ENCODE peak calls at places on chromosomes 16 and 17, in eight cellular contexts. U is NCI-H526; L is stimulated activated CD8-positive, alpha-beta memory T cell treated with anti-CD3 and anti-CD28 coated beads, Interleukin-15, amount 100 ng/mL, for 1 hour; B is NCI-H524 treated with DMSO at 0.1 percent for 48 hours; M is cardiac muscle cell; T is tibial artery; D is stimulated activated effector memory CD8-positive, alpha-beta T cell treated with anti-CD3 and anti-CD28 coated beads, Interleukin-12 subunit alpha, Interleukin-12 subunit beta, amount 100 ng/mL, for 72 hours; W is A549. E is an unnamed sample.

GRCh38 chr16:20308801-20309590 is 18.3 kb downstream of the GP2 start:
- DNase-seq in D (no peak), T (no peak), U (no peak), W (no peak), B (no peak), L (no peak), M (no peak), E (no peak)

GRCh38 chr16:84548971-84549844 is 44.7 kb upstream of the MEAK7 start:
- DNase-seq in M (no peak), T (no peak), L (no peak), W (no peak), U (no peak), B (no peak), D (no peak), E (no peak)

GRCh38 chr17:56185905-56186783 is 32.9 kb downstream of the ANKFN1 start:
- DNase-seq in M (no peak), T (no peak), D (no peak), W (no peak), L (no peak), U (no peak), B (no peak), E (no peak)

GRCh38 chr17:76090517-76091135 is 11.6 kb downstream of the ZACN start:
- DNase-seq in U (no peak), B (no peak), M (no peak), T (no peak), L (no peak), D (no peak), W (no peak), E (no peak)

GRCh38 chr17:60573139-60573975 is 26.6 kb upstream of the PPM1D start:
- DNase-seq in M (peak), W (no peak), U (no peak), T (no peak), B (no peak), L (no peak), D (no peak), E (no peak)

GRCh38 chr17:44738214-44738906 is 20.4 kb upstream of the ADAM11 start:
- DNase-seq in M (no peak), B (no peak), U (no peak), L (no peak), T (no peak), W (no peak), D (no peak), E (no peak)

GRCh38 chr16:28267356-28267755 is 25.0 kb upstream of the SBK1 start:
- DNase-seq in D (no peak), U (no peak), T (no peak), B (no peak), M (no peak), L (no peak), W (no peak), E (no peak)

GRCh38 chr16:86812363-86812970 is 234.1 kb downstream of the FOXL1 start:
- DNase-seq in U (no peak), D (no peak), T (no peak), W (no peak), M (peak), B (no peak), L (no peak), E (no peak)

GRCh38 chr16:84209989-84210388 is 19.0 kb downstream of the ADAD2 start:
- DNase-seq in M (no peak), W (no peak), D (no peak), L (no peak), T (no peak), B (no peak), U (no peak), E (no peak)

GRCh38 chr17:12789075-12789975 is at the start of gene ARHGAP44:
- DNase-seq in L (no peak), T (peak), B (no peak), W (peak), M (peak), U (peak), D (peak), E (peak)

GRCh38 chr17:47883589-47884426 is 12.2 kb upstream of the SP2 start:
- DNase-seq in M (no peak), U (no peak), T (no peak), D (no peak), L (no peak), B (no peak), W (no peak), E (no peak)

GRCh38 chr17:61583242-61583641 is 7.8 kb downstream of the NACA2 start:
- DNase-seq in T (no peak), U (peak), W (peak), B (peak), L (no peak), D (no peak), M (peak), E (no peak)

GRCh38 chr17:57832711-57833596 is 16.9 kb downstream of the MRPS23 start:
- DNase-seq in D (peak), B (peak), W (peak), T (peak), U (peak), L (peak), M (peak), E (peak)

GRCh38 chr17:38969281-38969680 is 2.1 kb upstream of the FBXO47 start:
- DNase-seq in B (peak), T (no peak), M (no peak), W (no peak), U (no peak), D (no peak), L (no peak), E (no peak)

GRCh38 chr17:30964878-30965277 is 6.0 kb upstream of the RNF135 start:
- DNase-seq in L (no peak), U (no peak), T (peak), M (no peak), W (no peak), B (no peak), D (no peak), E (no peak)

E was measured in naive thymus-derived CD4-positive, alpha-beta T cell.